ENCODE peak calls at places on chromosomes 7 and 10, in five cellular contexts. E, M, S, J and D are unnamed samples.

GRCh38 chr10:47134166-47134565 is 165.8 kb upstream of the GDF10 start:
- DNase-seq in E (no peak), S (no peak), J (no peak), M (no peak), D (no peak)

GRCh38 chr10:104449402-104449801 is 95.8 kb downstream of the CFAP58 start:
- DNase-seq in M (no peak), J (no peak), E (no peak), S (no peak), D (no peak)

GRCh38 chr10:13847201-13847631 is 260.5 kb downstream of the PRPF18 start:
- DNase-seq in M (no peak), E (peak), S (no peak), J (no peak), D (no peak)

GRCh38 chr10:132942101-132942739 is at the start of gene CFAP46:
- DNase-seq in E (peak), J (no peak), M (peak), S (peak), D (no peak)

GRCh38 chr10:70704211-70704610 is 31.9 kb downstream of the ADAMTS14 start:
- DNase-seq in M (no peak), E (no peak), S (no peak), J (no peak), D (no peak)

GRCh38 chr7:20329389-20330175 is 1.1 kb upstream of the ITGB8 start:
- DNase-seq in J (no peak), M (peak), E (peak), S (peak), D (no peak)

GRCh38 chr10:65949543-65949942 is 976.3 kb upstream of the LRRTM3 start:
- DNase-seq in E (no peak), M (no peak), J (no peak), S (no peak), D (no peak)

GRCh38 chr10:2861632-2862210 is 205.6 kb upstream of the PFKP start:
- DNase-seq in M (no peak), J (no peak), S (no peak), E (no peak), D (no peak)

GRCh38 chr10:785539-786214 is 96.2 kb upstream of the DIP2C start:
- DNase-seq in M (no peak), S (peak), E (no peak), J (no peak), D (no peak)

GRCh38 chr10:70162892-70163201 is 7.5 kb downstream of the SAR1A start:
- DNase-seq in M (no peak), E (no peak), J (no peak), S (no peak), D (no peak)

GRCh38 chr7:38656976-38657375 is 25.8 kb upstream of the AMPH start:
- DNase-seq in S (no peak), E (no peak), M (no peak), J (no peak), D (no peak)

GRCh38 chr7:154767194-154767593 is 235.7 kb downstream of the PAXIP1 start:
- DNase-seq in M (no peak), J (no peak), S (no peak), E (no peak), D (no peak)

GRCh38 chr7:85065888-85066485 is 120.9 kb downstream of the SEMA3D start:
- DNase-seq in J (no peak), M (no peak), E (no peak), S (no peak), D (no peak)

GRCh38 chr10:121324678-121325213 is 273.5 kb downstream of the FGFR2 start:
- DNase-seq in J (no peak), M (no peak), S (no peak), E (no peak), D (no peak)

GRCh38 chr7:17233643-17234397 is 64.6 kb upstream of the AHR start:
- DNase-seq in S (no peak), M (no peak), E (no peak), J (no peak), D (no peak)
- H3K27ac ChIP-seq in S (peak), M (peak), E (no peak), J (peak), D (peak)

DNA sequence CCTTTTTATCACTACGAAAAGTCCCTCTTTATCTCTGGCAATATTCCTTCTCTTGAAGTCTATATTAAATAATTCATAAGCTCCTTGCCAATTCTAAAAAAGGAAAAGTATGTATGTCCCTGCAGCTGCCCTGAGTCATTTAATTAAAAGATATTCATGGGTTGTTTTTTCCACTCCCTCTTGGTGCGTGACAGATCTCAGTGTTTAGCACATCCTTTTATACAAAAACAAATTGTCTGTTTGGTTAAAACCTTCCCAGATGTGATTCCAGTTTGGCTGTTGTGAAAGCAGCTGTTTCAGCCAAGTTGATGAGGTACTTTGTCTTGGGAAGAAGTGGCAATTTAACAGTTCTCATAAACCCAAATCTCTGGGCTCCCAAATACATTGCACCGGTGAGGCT is 33.8 kb upstream of the PRLHR start:
- DNase-seq in M (no peak), J (no peak), E (no peak), S (no peak), D (peak)
- TF ChIP-seq POLR2AphosphoS5 in M (no peak), J (no peak), E (no peak), S (no peak), D (peak)

GRCh38 chr10:99924451-99924850 is 85.3 kb downstream of the DNMBP start:
- DNase-seq in E (no peak), J (no peak), M (no peak), S (no peak), D (no peak)

GRCh38 chr10:99926925-99927718 is 82.6 kb downstream of the DNMBP start:
- DNase-seq in M (no peak), J (no peak), E (no peak), S (no peak), D (no peak)

GRCh38 chr10:99921948-99922347 is 87.8 kb downstream of the DNMBP start:
- DNase-seq in S (no peak), E (no peak), M (no peak), J (no peak), D (no peak)

GRCh38 chr10:99927719-99928280 is 81.9 kb downstream of the DNMBP start:
- DNase-seq in M (no peak), E (no peak), J (no peak), S (no peak), D (no peak)

DNA sequence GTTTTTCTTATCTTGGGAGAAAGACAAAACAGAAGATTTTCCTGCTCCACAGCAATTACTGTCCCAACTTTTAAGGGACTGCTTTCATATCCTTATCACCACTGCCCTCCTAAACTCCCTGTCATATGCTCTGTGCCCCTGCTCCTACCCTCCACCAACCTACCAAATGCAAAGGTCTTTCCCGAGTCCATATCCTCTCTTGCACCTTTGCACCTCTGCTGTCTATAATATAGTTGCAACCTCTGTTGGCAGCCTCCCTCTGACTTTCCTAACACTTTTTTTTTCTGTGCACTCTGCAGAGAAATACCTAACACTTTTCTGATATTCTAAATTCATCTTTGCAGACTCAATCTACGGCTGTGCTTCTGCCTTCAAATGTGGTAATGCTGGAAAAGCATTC is 84.9 kb downstream of the DNMBP start:
- DNase-seq in J (no peak), M (no peak), S (no peak), E (no peak), D (no peak)
- H3K4me3 ChIP-seq in J (no peak), M (no peak), S (no peak), E (no peak), D (no peak)

GRCh38 chr7:22588396-22588795 is 88.4 kb upstream of the STEAP1B start:
- DNase-seq in J (no peak), S (no peak), E (no peak), M (no peak), D (no peak)
- H3K27ac ChIP-seq in J (no peak), S (peak), E (no peak), M (peak), D (no peak)

GRCh38 chr7:139727151-139727705 is 50.6 kb downstream of the HIPK2 start:
- DNase-seq in E (no peak), S (no peak), J (no peak), M (no peak), D (no peak)

GRCh38 chr7:139722604-139723003 is 55.2 kb downstream of the HIPK2 start:
- DNase-seq in J (no peak), M (no peak), S (no peak), E (no peak), D (no peak)

GRCh38 chr7:139725843-139726484 is 51.8 kb downstream of the HIPK2 start:
- DNase-seq in S (no peak), M (no peak), E (no peak), J (no peak), D (no peak)

GRCh38 chr7:139726485-139726869 is 51.3 kb downstream of the HIPK2 start:
- DNase-seq in E (no peak), S (no peak), M (no peak), J (no peak), D (no peak)

DNA sequence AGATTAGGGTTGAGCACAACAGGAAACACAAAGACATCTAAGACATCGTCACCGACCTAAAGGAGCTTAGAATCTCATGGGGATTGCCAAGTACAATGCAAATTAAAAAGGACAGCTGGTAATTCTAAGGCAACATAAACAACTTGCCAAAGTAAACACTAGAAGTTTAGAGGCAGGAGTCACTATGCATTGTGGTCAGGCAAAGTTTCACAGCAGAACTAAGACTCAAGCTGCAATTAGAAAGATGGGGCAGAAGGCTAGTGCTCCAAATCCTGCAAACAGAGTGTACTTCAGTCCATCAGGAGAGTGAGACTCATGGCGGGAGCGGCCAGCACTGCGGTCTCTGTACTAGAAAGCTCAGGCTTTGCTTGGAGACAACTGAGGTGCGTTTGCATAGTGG is 52.7 kb downstream of the HIPK2 start:
- DNase-seq in S (no peak), E (no peak), J (no peak), M (no peak), D (no peak)
- TF ChIP-seq POLR2AphosphoS5 in S (no peak), E (no peak), J (no peak), M (no peak), D (no peak)

DNA sequence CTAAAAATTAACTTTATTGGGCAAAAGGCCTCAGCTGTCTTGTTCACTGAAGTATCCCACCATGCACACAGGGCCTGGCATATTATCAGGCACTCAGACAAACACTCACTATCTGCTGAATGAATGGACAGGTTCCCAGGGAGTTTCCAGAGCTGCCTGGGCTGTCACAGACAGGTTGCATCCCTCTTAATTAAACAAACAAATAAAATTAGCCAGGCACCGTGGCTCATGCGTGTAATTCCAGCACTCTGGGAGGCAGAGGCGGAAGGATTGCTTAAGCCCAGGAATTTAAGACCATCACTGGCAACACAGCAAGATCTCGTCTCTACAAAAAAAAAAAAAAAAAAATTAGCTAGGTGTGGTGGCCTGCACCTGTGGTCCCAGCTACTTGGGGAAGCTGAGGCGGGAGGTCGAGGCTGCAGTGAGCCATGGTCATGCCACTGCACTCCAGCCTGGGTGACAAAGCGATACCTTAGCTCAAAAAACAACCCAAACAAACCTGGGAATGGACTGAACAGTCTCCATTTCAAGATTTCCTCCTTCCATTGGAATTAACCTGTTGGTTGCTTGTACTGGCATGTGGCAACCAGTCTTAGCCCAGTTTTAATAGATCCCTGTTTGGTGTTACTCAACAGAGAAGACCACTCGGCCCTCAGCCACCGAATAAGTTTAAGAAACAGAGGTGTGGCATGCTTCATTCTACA is 1.3 kb upstream of the TSPAN14 start:
- DNase-seq in J (no peak), M (no peak), S (no peak), E (no peak), D (no peak)
- H3K4me3 ChIP-seq in J (peak), M (peak), S (peak), E (peak), D (peak)

GRCh38 chr7:131607291-131608111 is 51.1 kb upstream of the PODXL start:
- DNase-seq in M (no peak), J (no peak), S (peak), E (no peak), D (peak)

GRCh38 chr7:131608112-131608498 is 51.7 kb upstream of the PODXL start:
- DNase-seq in E (no peak), S (no peak), M (no peak), J (no peak), D (no peak)

GRCh38 chr7:131605280-131605878 is 49.0 kb upstream of the PODXL start:
- DNase-seq in S (no peak), J (no peak), E (peak), M (no peak), D (no peak)

GRCh38 chr7:131604841-131605279 is 48.4 kb upstream of the PODXL start:
- DNase-seq in E (peak), S (no peak), M (no peak), J (no peak), D (no peak)

DNA sequence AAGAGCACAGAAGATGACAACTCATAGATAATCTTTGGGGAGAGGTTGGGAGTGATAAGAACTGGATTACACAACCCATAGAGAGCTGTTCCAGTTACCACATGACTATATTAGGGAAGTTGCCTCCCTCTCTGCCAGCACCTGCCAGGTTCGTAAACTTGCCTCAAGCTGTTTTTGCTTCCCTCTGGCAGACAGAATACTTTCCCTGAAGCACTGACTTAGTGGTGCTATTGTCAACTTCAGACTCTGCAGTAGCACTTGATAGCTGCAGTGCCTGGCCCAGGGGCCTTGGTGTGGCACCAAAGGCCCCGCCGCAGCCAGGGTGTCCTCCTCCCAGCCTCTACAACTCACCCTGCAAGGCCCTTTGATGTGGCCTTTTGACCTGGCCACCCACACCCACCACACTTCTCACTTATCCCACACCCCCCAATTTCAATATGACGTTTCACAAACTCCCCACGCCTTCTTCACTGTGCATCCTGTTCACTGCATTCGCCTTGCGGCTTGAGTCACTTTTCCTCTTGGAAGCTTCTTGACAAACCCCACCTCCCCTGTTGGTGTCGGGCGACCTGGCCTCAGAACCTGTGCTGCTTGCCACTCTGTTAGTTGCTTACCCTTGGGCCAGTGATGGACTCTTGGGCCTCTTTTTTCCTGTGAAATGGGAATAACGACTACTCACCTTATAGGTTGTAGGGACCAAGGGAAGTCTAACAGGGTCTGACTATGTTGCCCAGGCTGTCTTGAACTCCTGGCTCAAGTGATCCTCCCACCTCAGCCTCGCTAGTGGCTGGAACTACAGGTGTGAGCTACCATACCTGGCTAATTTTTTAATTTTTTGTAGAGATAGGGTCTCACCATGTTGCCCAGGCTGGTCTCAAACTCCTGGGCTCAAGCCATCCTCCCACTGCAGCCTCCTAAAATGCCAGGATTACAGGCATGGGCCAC is 50.2 kb upstream of the PODXL start:
- DNase-seq in M (no peak), J (no peak), E (peak), S (no peak), D (peak)
- H3K27ac ChIP-seq in M (no peak), J (no peak), E (peak), S (peak), D (no peak)

GRCh38 chr7:157138424-157139141 is at the start of gene UBE3C:
- DNase-seq in J (peak), M (peak), S (peak), E (peak), D (no peak)
- TF ChIP-seq POLR2AphosphoS5 in J (no peak), M (peak), S (peak), E (peak), D (peak)